ENCODE peak calls at places on chromosomes 4 and X, in five cellular contexts. One of them, this sample, is unnamed.
A peak's percentile ranks its signal among the peaks of the same experiment; 100 is the strongest.

GRCh38 chr4:156521631-156522030 is 450.0 kb downstream of the PDGFC start:
- DNase-seq in HCT116: no peak
- DNase-seq in stomach: no peak
- DNase-seq in HTR-8/SVneo: no peak
- DNase-seq in upper lobe of left lung: no peak
- DNase-seq in this sample: no peak

GRCh38 chr4:83205760-83206159 is 78.8 kb downstream of the COQ2 start:
- DNase-seq in HTR-8/SVneo: no peak
- DNase-seq in HCT116: no peak
- DNase-seq in stomach: no peak
- DNase-seq in upper lobe of left lung: no peak
- DNase-seq in this sample: no peak

GRCh38 chrX:71542411-71542810 is 9.5 kb downstream of the OGT start:
- DNase-seq in HTR-8/SVneo: no peak
- DNase-seq in stomach: no peak
- DNase-seq in HCT116: no peak
- DNase-seq in upper lobe of left lung: no peak
- DNase-seq in this sample: no peak

GRCh38 chr4:185924458-185924857 is 112.5 kb upstream of the SORBS2 start:
- DNase-seq in HCT116: no peak
- DNase-seq in stomach: no peak
- DNase-seq in upper lobe of left lung: no peak
- DNase-seq in HTR-8/SVneo: no peak
- DNase-seq in this sample: no peak

GRCh38 chr4:154559141-154559841 is 3.5 kb upstream of the FGB start:
- DNase-seq in HTR-8/SVneo: peak; percentile 36
- DNase-seq in upper lobe of left lung: no peak
- DNase-seq in HCT116: peak; percentile 44
- DNase-seq in stomach: no peak
- DNase-seq in this sample: no peak

GRCh38 chr4:75036046-75036445 is 103.1 kb downstream of the PARM1 start:
- DNase-seq in HTR-8/SVneo: no peak
- DNase-seq in upper lobe of left lung: no peak
- DNase-seq in HCT116: no peak
- DNase-seq in stomach: no peak
- DNase-seq in this sample: no peak

GRCh38 chr4:26838055-26838842 is 22.4 kb upstream of the STIM2 start:
- DNase-seq in upper lobe of left lung: no peak
- DNase-seq in stomach: no peak
- DNase-seq in HTR-8/SVneo: no peak
- DNase-seq in HCT116: no peak
- DNase-seq in this sample: no peak

GRCh38 chrX:125998432-125998831 is 167.7 kb downstream of the DCAF12L2 start:
- DNase-seq in upper lobe of left lung: no peak
- DNase-seq in stomach: no peak
- DNase-seq in HCT116: no peak
- DNase-seq in HTR-8/SVneo: no peak
- DNase-seq in this sample: no peak

GRCh38 chr4:183129675-183130074 is 30.6 kb downstream of the WWC2 start:
- DNase-seq in stomach: no peak
- DNase-seq in HCT116: no peak
- DNase-seq in HTR-8/SVneo: no peak
- DNase-seq in upper lobe of left lung: no peak
- DNase-seq in this sample: no peak

GRCh38 chrX:118761950-118762725 is 34.7 kb downstream of the IL13RA1 start:
- DNase-seq in upper lobe of left lung: no peak
- DNase-seq in stomach: no peak
- DNase-seq in HCT116: no peak
- DNase-seq in HTR-8/SVneo: no peak
- DNase-seq in this sample: no peak

GRCh38 chr4:124192544-124192943 is 520.0 kb downstream of the ANKRD50 start:
- DNase-seq in HCT116: no peak
- DNase-seq in HTR-8/SVneo: no peak
- DNase-seq in upper lobe of left lung: no peak
- DNase-seq in stomach: no peak
- DNase-seq in this sample: no peak

GRCh38 chrX:81377329-81377728 is 175.4 kb downstream of the SH3BGRL start:
- DNase-seq in upper lobe of left lung: no peak
- DNase-seq in stomach: no peak
- DNase-seq in HCT116: no peak
- DNase-seq in HTR-8/SVneo: no peak
- DNase-seq in this sample: no peak

GRCh38 chrX:152640039-152640818 is 2.5 kb downstream of the GABRQ start:
- DNase-seq in HTR-8/SVneo: no peak
- DNase-seq in stomach: no peak
- DNase-seq in HCT116: no peak
- DNase-seq in upper lobe of left lung: no peak
- DNase-seq in this sample: no peak

GRCh38 chr4:4590496-4590895 is 48.6 kb upstream of the STX18 start:
- DNase-seq in HTR-8/SVneo: no peak
- DNase-seq in HCT116: no peak
- DNase-seq in upper lobe of left lung: no peak
- DNase-seq in stomach: no peak
- DNase-seq in this sample: no peak

GRCh38 chr4:73213917-73214663 is 44.5 kb downstream of the ANKRD17 start:
- DNase-seq in upper lobe of left lung: no peak
- DNase-seq in stomach: no peak
- DNase-seq in HTR-8/SVneo: no peak
- DNase-seq in HCT116: no peak
- DNase-seq in this sample: no peak

GRCh38 chr4:5751073-5751917 is 40.3 kb downstream of the EVC start:
- DNase-seq in HTR-8/SVneo: no peak
- DNase-seq in stomach: no peak
- DNase-seq in HCT116: no peak
- DNase-seq in upper lobe of left lung: no peak
- DNase-seq in this sample: no peak